ENCODE peak calls at places on chromosomes 4 and X, in five cellular contexts. P is MCF 10A, M is osteocyte, F is germinal center, C is GM04504. B is an unnamed sample.

GRCh38 chr4:138241281-138242075 is 671 bp downstream of the SLC7A11 start:
- DNase-seq in P (peak), M (no peak), F (no peak), C (peak), B (no peak)

GRCh38 chrX:135114392-135114791 is 5.9 kb downstream of the ETDB start:
- DNase-seq in P (no peak), M (no peak), F (peak), C (no peak), B (no peak)

GRCh38 chr4:73446336-73446938 is 10.4 kb downstream of the AFP start:
- DNase-seq in P (peak), M (no peak), F (peak), C (no peak), B (no peak)

GRCh38 chr4:8703857-8704495 is 111.4 kb downstream of the CPZ start:
- DNase-seq in P (no peak), M (no peak), F (no peak), C (no peak), B (no peak)

GRCh38 chrX:131626681-131627296 is 82.9 kb downstream of the OR13H1 start:
- DNase-seq in P (peak), M (no peak), F (no peak), C (no peak), B (no peak)

GRCh38 chrX:2261838-2262678 is 238.7 kb downstream of the DHRSX start:
- DNase-seq in P (no peak), M (no peak), F (no peak), C (no peak), B (no peak)

GRCh38 chrX:12447448-12448154 is 309.3 kb downstream of the FRMPD4 start:
- DNase-seq in P (peak), M (no peak), F (no peak), C (peak), B (no peak)

GRCh38 chr4:114028071-114028470 is 48.6 kb upstream of the ARSJ start:
- DNase-seq in P (peak), M (no peak), F (no peak), C (no peak), B (no peak)

GRCh38 chrX:46710927-46711623 is 47.8 kb downstream of the SLC9A7 start:
- DNase-seq in P (no peak), M (no peak), F (no peak), C (no peak), B (no peak)

GRCh38 chr4:25813705-25814104 is 49.1 kb downstream of the SEL1L3 start:
- DNase-seq in P (peak), M (no peak), F (no peak), C (peak), B (no peak)

GRCh38 chrX:107724653-107725052 is 50.9 kb downstream of the TSC22D3 start:
- DNase-seq in P (no peak), M (no peak), F (no peak), C (no peak), B (no peak)

GRCh38 chrX:9785944-9786741 is at the start of gene SHROOM2:
- DNase-seq in P (no peak), M (no peak), F (peak), C (no peak), B (no peak)

GRCh38 chrX:118495958-118496762 is 545 bp downstream of the DOCK11 start:
- DNase-seq in P (peak), M (no peak), F (peak), C (no peak), B (no peak)

GRCh38 chr4:116598980-116599789 is 486.2 kb downstream of the TRAM1L1 start:
- DNase-seq in P (no peak), M (no peak), F (no peak), C (no peak), B (no peak)